ENCODE peak calls at places on chromosomes 13 and 19, in six cellular contexts. One of them, this sample, is unnamed.

GRCh38 chr19:47644743-47645499 is 36.0 kb downstream of the BICRA start:
- DNase-seq in cardiac fibroblast: no peak
- DNase-seq in fibroblast of mammary gland: no peak
- DNase-seq in CD8-positive, alpha-beta T cell: no peak
- DNase-seq in pancreas: no peak
- DNase-seq in left ventricle myocardium inferior: no peak
- DNase-seq in this sample: no peak

GRCh38 chr19:3289971-3290569 is 65.6 kb downstream of the CELF5 start:
- DNase-seq in cardiac fibroblast: no peak
- DNase-seq in fibroblast of mammary gland: no peak
- DNase-seq in CD8-positive, alpha-beta T cell: no peak
- DNase-seq in pancreas: no peak
- DNase-seq in left ventricle myocardium inferior: no peak
- DNase-seq in this sample: no peak

GRCh38 chr19:30087381-30088138 is 145.5 kb downstream of the URI1 start:
- DNase-seq in cardiac fibroblast: no peak
- DNase-seq in fibroblast of mammary gland: no peak
- DNase-seq in CD8-positive, alpha-beta T cell: no peak
- DNase-seq in pancreas: no peak
- DNase-seq in left ventricle myocardium inferior: no peak
- DNase-seq in this sample: no peak

GRCh38 chr19:10784257-10784656 is 51.8 kb downstream of the TMED1 start:
- DNase-seq in cardiac fibroblast: no peak
- DNase-seq in fibroblast of mammary gland: no peak
- DNase-seq in CD8-positive, alpha-beta T cell: no peak
- DNase-seq in pancreas: no peak
- DNase-seq in left ventricle myocardium inferior: peak
- DNase-seq in this sample: peak

GRCh38 chr19:13398780-13399726 is 107.2 kb downstream of the CACNA1A start:
- DNase-seq in cardiac fibroblast: peak
- DNase-seq in fibroblast of mammary gland: peak
- DNase-seq in CD8-positive, alpha-beta T cell: no peak
- DNase-seq in pancreas: no peak
- DNase-seq in left ventricle myocardium inferior: peak
- DNase-seq in this sample: no peak

GRCh38 chr13:75550159-75550567 is 572 bp downstream of the UCHL3 start:
- DNase-seq in cardiac fibroblast: peak
- DNase-seq in fibroblast of mammary gland: peak
- DNase-seq in CD8-positive, alpha-beta T cell: no peak
- DNase-seq in pancreas: peak
- DNase-seq in left ventricle myocardium inferior: no peak
- DNase-seq in this sample: no peak

GRCh38 chr19:8395621-8396082 is 5.5 kb downstream of the RAB11B start:
- DNase-seq in cardiac fibroblast: no peak
- DNase-seq in fibroblast of mammary gland: no peak
- DNase-seq in CD8-positive, alpha-beta T cell: no peak
- DNase-seq in pancreas: no peak
- DNase-seq in left ventricle myocardium inferior: no peak
- DNase-seq in this sample: no peak

GRCh38 chr19:55586976-55587668 is 6.5 kb upstream of the ZNF579 start:
- DNase-seq in cardiac fibroblast: peak
- DNase-seq in fibroblast of mammary gland: peak
- DNase-seq in CD8-positive, alpha-beta T cell: peak
- DNase-seq in pancreas: peak
- DNase-seq in left ventricle myocardium inferior: peak
- DNase-seq in this sample: peak

GRCh38 chr13:78595819-78596700 is 7.3 kb downstream of the POU4F1 start:
- DNase-seq in cardiac fibroblast: no peak
- DNase-seq in fibroblast of mammary gland: no peak
- DNase-seq in CD8-positive, alpha-beta T cell: no peak
- DNase-seq in pancreas: no peak
- DNase-seq in left ventricle myocardium inferior: no peak
- DNase-seq in this sample: no peak

GRCh38 chr19:32879741-32880140 is 10.2 kb upstream of the SLC7A9 start:
- DNase-seq in cardiac fibroblast: no peak
- DNase-seq in fibroblast of mammary gland: no peak
- DNase-seq in CD8-positive, alpha-beta T cell: no peak
- DNase-seq in pancreas: no peak
- DNase-seq in left ventricle myocardium inferior: no peak
- DNase-seq in this sample: peak

GRCh38 chr13:94112227-94112626 is 367.3 kb downstream of the DCT start:
- DNase-seq in cardiac fibroblast: peak
- DNase-seq in fibroblast of mammary gland: peak
- DNase-seq in CD8-positive, alpha-beta T cell: no peak
- DNase-seq in pancreas: no peak
- DNase-seq in left ventricle myocardium inferior: no peak
- DNase-seq in this sample: no peak

GRCh38 chr13:20170931-20171330 is 10.1 kb upstream of the GJA3 start:
- DNase-seq in cardiac fibroblast: no peak
- DNase-seq in fibroblast of mammary gland: no peak
- DNase-seq in CD8-positive, alpha-beta T cell: no peak
- DNase-seq in pancreas: no peak
- DNase-seq in left ventricle myocardium inferior: no peak
- DNase-seq in this sample: no peak

GRCh38 chr13:94660695-94661324 is 51.5 kb downstream of the SOX21 start:
- DNase-seq in cardiac fibroblast: peak
- DNase-seq in fibroblast of mammary gland: peak
- DNase-seq in CD8-positive, alpha-beta T cell: no peak
- DNase-seq in pancreas: no peak
- DNase-seq in left ventricle myocardium inferior: no peak
- DNase-seq in this sample: no peak

GRCh38 chr13:92187378-92187989 is 789.1 kb downstream of the GPC5 start:
- DNase-seq in cardiac fibroblast: peak
- DNase-seq in fibroblast of mammary gland: peak
- DNase-seq in CD8-positive, alpha-beta T cell: no peak
- DNase-seq in pancreas: peak
- DNase-seq in left ventricle myocardium inferior: no peak
- DNase-seq in this sample: no peak

GRCh38 chr13:113275387-113275786 is 21.7 kb upstream of the LAMP1 start:
- DNase-seq in cardiac fibroblast: peak
- DNase-seq in fibroblast of mammary gland: peak
- DNase-seq in CD8-positive, alpha-beta T cell: peak
- DNase-seq in pancreas: peak
- DNase-seq in left ventricle myocardium inferior: no peak
- DNase-seq in this sample: no peak

GRCh38 chr13:32840840-32841713 is 175.1 kb upstream of the KL start:
- DNase-seq in cardiac fibroblast: peak
- DNase-seq in fibroblast of mammary gland: no peak
- DNase-seq in CD8-positive, alpha-beta T cell: no peak
- DNase-seq in pancreas: no peak
- DNase-seq in left ventricle myocardium inferior: peak
- DNase-seq in this sample: no peak

GRCh38 chr13:42991892-42992584 is at the start of gene EPSTI1:
- DNase-seq in cardiac fibroblast: peak
- DNase-seq in fibroblast of mammary gland: peak
- DNase-seq in CD8-positive, alpha-beta T cell: peak
- DNase-seq in pancreas: peak
- DNase-seq in left ventricle myocardium inferior: peak
- DNase-seq in this sample: peak

GRCh38 chr13:101942535-101943157 is 459.2 kb downstream of the FGF14 start:
- DNase-seq in cardiac fibroblast: no peak
- DNase-seq in fibroblast of mammary gland: peak
- DNase-seq in CD8-positive, alpha-beta T cell: no peak
- DNase-seq in pancreas: no peak
- DNase-seq in left ventricle myocardium inferior: no peak
- DNase-seq in this sample: no peak

GRCh38 chr19:48833977-48834376 is 2.3 kb downstream of the HSD17B14 start:
- DNase-seq in cardiac fibroblast: no peak
- DNase-seq in fibroblast of mammary gland: no peak
- DNase-seq in CD8-positive, alpha-beta T cell: no peak
- DNase-seq in pancreas: no peak
- DNase-seq in left ventricle myocardium inferior: no peak
- DNase-seq in this sample: no peak

GRCh38 chr13:40547545-40548322 is 118.7 kb downstream of the FOXO1 start:
- DNase-seq in cardiac fibroblast: no peak
- DNase-seq in fibroblast of mammary gland: peak
- DNase-seq in CD8-positive, alpha-beta T cell: no peak
- DNase-seq in pancreas: no peak
- DNase-seq in left ventricle myocardium inferior: no peak
- DNase-seq in this sample: no peak

GRCh38 chr19:53394522-53394973 is 401 bp upstream of the ZNF765 start:
- DNase-seq in cardiac fibroblast: no peak
- DNase-seq in fibroblast of mammary gland: peak
- DNase-seq in CD8-positive, alpha-beta T cell: no peak
- DNase-seq in pancreas: no peak
- DNase-seq in left ventricle myocardium inferior: peak
- DNase-seq in this sample: peak

GRCh38 chr13:109088101-109088500 is 458.7 kb downstream of the MYO16 start:
- DNase-seq in cardiac fibroblast: no peak
- DNase-seq in fibroblast of mammary gland: no peak
- DNase-seq in CD8-positive, alpha-beta T cell: no peak
- DNase-seq in pancreas: no peak
- DNase-seq in left ventricle myocardium inferior: no peak
- DNase-seq in this sample: no peak

GRCh38 chr19:36876993-36877938 is 26.6 kb downstream of the ZNF345 start:
- DNase-seq in cardiac fibroblast: no peak
- DNase-seq in fibroblast of mammary gland: no peak
- DNase-seq in CD8-positive, alpha-beta T cell: no peak
- DNase-seq in pancreas: no peak
- DNase-seq in left ventricle myocardium inferior: no peak
- DNase-seq in this sample: no peak

GRCh38 chr19:3409346-3410064 is 43.1 kb downstream of the NFIC start:
- DNase-seq in cardiac fibroblast: no peak
- DNase-seq in fibroblast of mammary gland: peak
- DNase-seq in CD8-positive, alpha-beta T cell: no peak
- DNase-seq in pancreas: peak
- DNase-seq in left ventricle myocardium inferior: peak
- DNase-seq in this sample: no peak

GRCh38 chr19:11448923-11449554 is 13.6 kb downstream of the PRKCSH start:
- DNase-seq in cardiac fibroblast: no peak
- DNase-seq in fibroblast of mammary gland: no peak
- DNase-seq in CD8-positive, alpha-beta T cell: no peak
- DNase-seq in pancreas: no peak
- DNase-seq in left ventricle myocardium inferior: no peak
- DNase-seq in this sample: no peak

GRCh38 chr19:51735759-51736449 is 12.1 kb upstream of the HAS1 start:
- DNase-seq in cardiac fibroblast: peak
- DNase-seq in fibroblast of mammary gland: peak
- DNase-seq in CD8-positive, alpha-beta T cell: no peak
- DNase-seq in pancreas: no peak
- DNase-seq in left ventricle myocardium inferior: peak
- DNase-seq in this sample: peak

GRCh38 chr13:68304287-68304893 is 1074.3 kb upstream of the PCDH9 start:
- DNase-seq in cardiac fibroblast: peak
- DNase-seq in fibroblast of mammary gland: peak
- DNase-seq in CD8-positive, alpha-beta T cell: no peak
- DNase-seq in pancreas: no peak
- DNase-seq in left ventricle myocardium inferior: no peak
- DNase-seq in this sample: no peak

DNA sequence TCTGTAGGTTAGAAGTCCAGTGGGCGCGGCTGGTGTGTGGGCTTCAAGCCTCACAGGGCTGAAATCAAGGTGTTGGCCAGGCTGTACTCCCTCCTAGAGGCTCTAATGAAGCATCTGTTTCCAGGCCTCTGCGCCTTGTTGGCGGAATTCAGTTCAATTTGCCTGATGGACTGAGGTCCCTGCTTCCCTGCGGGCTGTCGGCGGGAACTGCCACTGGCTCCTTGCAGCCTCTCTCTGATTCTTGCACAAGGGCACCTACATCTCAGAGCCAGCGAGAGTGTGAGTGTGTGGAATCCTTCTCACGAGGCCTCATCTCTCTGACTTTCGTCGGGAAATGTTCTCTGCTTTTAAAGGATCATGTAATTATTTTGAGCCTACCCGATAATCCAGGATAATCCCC is 128.6 kb downstream of the DLEU7 start:
- DNase-seq in cardiac fibroblast: no peak
- DNase-seq in fibroblast of mammary gland: no peak
- DNase-seq in CD8-positive, alpha-beta T cell: no peak
- DNase-seq in pancreas: no peak
- DNase-seq in left ventricle myocardium inferior: no peak
- DNase-seq in this sample: no peak
- TF ChIP-seq CTCF in cardiac fibroblast: no peak
- TF ChIP-seq CTCF in fibroblast of mammary gland: no peak
- TF ChIP-seq CTCF in CD8-positive, alpha-beta T cell: no peak
- TF ChIP-seq CTCF in pancreas: no peak
- TF ChIP-seq CTCF in left ventricle myocardium inferior: no peak
- TF ChIP-seq CTCF in this sample: no peak

DNA sequence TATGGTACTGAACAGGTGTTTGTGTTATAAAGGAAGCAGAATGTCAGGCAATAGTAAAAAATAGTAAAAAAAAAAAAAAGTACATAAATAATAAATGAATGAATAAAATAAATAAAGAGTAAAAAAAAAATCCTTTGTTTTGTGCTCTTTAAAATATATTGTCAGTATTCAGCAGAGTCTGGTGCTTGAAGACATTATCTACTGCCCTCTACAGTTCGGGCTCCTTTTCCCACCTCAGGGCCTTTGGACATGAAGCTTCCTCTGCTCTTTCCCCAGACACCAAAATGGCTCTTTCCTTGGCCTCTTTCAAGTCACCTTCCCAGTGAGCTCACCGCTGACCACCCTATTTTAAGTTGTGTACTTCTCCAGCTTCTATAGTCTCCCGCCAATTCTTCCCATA is 137.5 kb downstream of the TNFRSF19 start:
- DNase-seq in cardiac fibroblast: peak
- DNase-seq in fibroblast of mammary gland: peak
- DNase-seq in CD8-positive, alpha-beta T cell: no peak
- DNase-seq in pancreas: no peak
- DNase-seq in left ventricle myocardium inferior: no peak
- DNase-seq in this sample: no peak
- TF ChIP-seq CTCF in cardiac fibroblast: peak
- TF ChIP-seq CTCF in fibroblast of mammary gland: peak
- TF ChIP-seq CTCF in CD8-positive, alpha-beta T cell: no peak
- TF ChIP-seq CTCF in pancreas: no peak
- TF ChIP-seq CTCF in left ventricle myocardium inferior: peak
- TF ChIP-seq CTCF in this sample: no peak

GRCh38 chr19:37975071-37975470 is 68.1 kb downstream of the SIPA1L3 start:
- DNase-seq in cardiac fibroblast: no peak
- DNase-seq in fibroblast of mammary gland: no peak
- DNase-seq in CD8-positive, alpha-beta T cell: no peak
- DNase-seq in pancreas: no peak
- DNase-seq in left ventricle myocardium inferior: no peak
- DNase-seq in this sample: no peak
- TF ChIP-seq CTCF in cardiac fibroblast: no peak
- TF ChIP-seq CTCF in fibroblast of mammary gland: no peak
- TF ChIP-seq CTCF in CD8-positive, alpha-beta T cell: no peak
- TF ChIP-seq CTCF in pancreas: no peak
- TF ChIP-seq CTCF in left ventricle myocardium inferior: no peak
- TF ChIP-seq CTCF in this sample: no peak

DNA sequence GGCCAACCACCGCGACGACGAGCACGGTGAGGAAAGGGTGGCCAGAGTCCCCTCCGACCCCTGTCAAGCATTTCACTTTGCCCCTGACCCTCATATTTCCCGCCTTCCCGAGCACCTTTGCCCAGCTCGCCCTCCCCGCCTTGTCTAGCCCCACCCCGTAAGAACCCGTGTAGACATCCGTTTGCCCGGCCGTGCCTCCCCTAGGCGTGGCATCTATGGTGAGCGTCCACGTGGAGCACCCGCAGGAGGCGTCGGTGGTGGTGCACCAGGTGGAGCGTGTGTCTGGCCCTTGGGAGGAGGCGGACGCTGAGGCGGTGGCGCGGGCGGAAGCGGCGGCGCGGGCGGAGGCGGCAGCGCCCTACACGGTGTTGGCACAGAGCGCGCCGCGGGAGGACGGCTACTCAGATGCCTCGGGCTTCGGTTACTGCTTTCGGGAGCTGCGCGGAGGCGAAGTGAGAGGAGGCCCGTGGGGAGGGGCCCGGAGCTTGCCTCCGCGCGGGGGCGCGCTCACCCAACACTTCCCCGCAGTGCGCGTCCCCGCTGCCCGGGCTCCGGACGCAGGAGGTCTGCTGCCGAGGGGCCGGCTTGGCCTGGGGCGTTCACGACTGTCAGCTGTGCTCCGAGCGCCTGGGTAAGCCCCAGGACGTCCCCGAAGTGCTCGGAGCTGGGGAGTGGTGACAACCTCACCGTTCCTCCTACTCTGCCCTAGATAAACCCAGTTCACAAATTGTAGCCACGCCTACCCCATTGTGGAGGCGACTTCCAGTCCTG is 4.2 kb downstream of the LTBP4 start:
- DNase-seq in cardiac fibroblast: peak
- DNase-seq in fibroblast of mammary gland: peak
- DNase-seq in CD8-positive, alpha-beta T cell: peak
- DNase-seq in pancreas: peak
- DNase-seq in left ventricle myocardium inferior: peak
- DNase-seq in this sample: peak
- TF ChIP-seq CTCF in cardiac fibroblast: no peak
- TF ChIP-seq CTCF in fibroblast of mammary gland: no peak
- TF ChIP-seq CTCF in CD8-positive, alpha-beta T cell: no peak
- TF ChIP-seq CTCF in pancreas: no peak
- TF ChIP-seq CTCF in left ventricle myocardium inferior: peak
- TF ChIP-seq CTCF in this sample: peak